ENCODE peak calls at places on chromosomes 11 and 22, in four cellular contexts. N is HepG2, Y is SK-N-SH, W is GM12878. I is an unnamed sample.

GRCh38 chr11:3989891-3990290 is 104.7 kb upstream of the RRM1 start:
- DNase-seq in N (no peak), Y (no peak), W (peak; percentile 32), I (no peak)

GRCh38 chr11:65334696-65335295 is 1.1 kb downstream of the DPF2 start:
- DNase-seq in N (no peak), Y (no peak), W (no peak), I (no peak)

GRCh38 chr22:37154925-37155712 is 5.4 kb upstream of the IL2RB start:
- DNase-seq in N (no peak), Y (no peak), W (no peak), I (no peak)

GRCh38 chr11:69171476-69171875 is 15.7 kb downstream of the SMIM38 start:
- DNase-seq in N (no peak), Y (no peak), W (no peak), I (no peak)

GRCh38 chr11:91158297-91158696 is 935.4 kb upstream of the CHORDC1 start:
- DNase-seq in N (no peak), Y (no peak), W (no peak), I (no peak)

GRCh38 chr11:66467756-66468155 is 1.1 kb downstream of the PELI3 start:
- DNase-seq in N (no peak), Y (peak; percentile 54), W (no peak), I (peak; percentile 64)

GRCh38 chr11:45180888-45181594 is 34.6 kb downstream of the PRDM11 start:
- DNase-seq in N (no peak), Y (peak; percentile 87), W (no peak), I (peak; percentile 24)

GRCh38 chr11:73040046-73040445 is 102.1 kb downstream of the FCHSD2 start:
- DNase-seq in N (no peak), Y (no peak), W (no peak), I (no peak)

GRCh38 chr11:80466570-80466969 is 1025.7 kb upstream of the TENM4 start:
- DNase-seq in N (no peak), Y (no peak), W (no peak), I (no peak)

GRCh38 chr22:44090571-44090905 is 66.4 kb downstream of the PARVB start:
- DNase-seq in N (no peak), Y (no peak), W (no peak), I (no peak)

GRCh38 chr11:69554849-69555248 is 73.4 kb downstream of the LINC01488 start:
- DNase-seq in N (peak; percentile 11), Y (no peak), W (no peak), I (no peak)

GRCh38 chr11:2779981-2780849 is 80.4 kb upstream of the KCNQ1OT1 start:
- DNase-seq in N (peak; percentile 23), Y (peak; percentile 71), W (no peak), I (no peak)

GRCh38 chr11:78961186-78961782 is 386.6 kb upstream of the NARS2 start:
- DNase-seq in N (no peak), Y (peak; percentile 66), W (no peak), I (no peak)

GRCh38 chr11:66008468-66009101 is 3.2 kb upstream of the CST6 start:
- DNase-seq in N (no peak), Y (no peak), W (no peak), I (no peak)

GRCh38 chr11:132430352-132431091 is 1060.1 kb downstream of the NTM start:
- DNase-seq in N (no peak), Y (peak; percentile 59), W (no peak), I (no peak)

GRCh38 chr11:85132839-85133238 is 494.3 kb downstream of the DLG2 start:
- DNase-seq in N (no peak), Y (no peak), W (no peak), I (no peak)

GRCh38 chr22:45064313-45065268 is 54.8 kb upstream of the PHF21B start:
- DNase-seq in N (no peak), Y (no peak), W (peak; percentile 7), I (no peak)

GRCh38 chr11:109680127-109680526 is 258.1 kb downstream of the C11orf87 start:
- DNase-seq in N (no peak), Y (no peak), W (no peak), I (no peak)

GRCh38 chr11:40037005-40037404 is 1422.4 kb downstream of the LRRC4C start:
- DNase-seq in N (no peak), Y (no peak), W (no peak), I (no peak)

GRCh38 chr11:102476069-102476468 is 23.5 kb upstream of the TMEM123 start:
- DNase-seq in N (no peak), Y (no peak), W (no peak), I (no peak)

GRCh38 chr22:35663371-35663770 is 15.1 kb downstream of the APOL6 start:
- DNase-seq in N (no peak), Y (no peak), W (no peak), I (no peak)

GRCh38 chr11:8168485-8169257 is at the start of gene RIC3:
- DNase-seq in N (no peak), Y (peak; percentile 74), W (no peak), I (no peak)

DNA sequence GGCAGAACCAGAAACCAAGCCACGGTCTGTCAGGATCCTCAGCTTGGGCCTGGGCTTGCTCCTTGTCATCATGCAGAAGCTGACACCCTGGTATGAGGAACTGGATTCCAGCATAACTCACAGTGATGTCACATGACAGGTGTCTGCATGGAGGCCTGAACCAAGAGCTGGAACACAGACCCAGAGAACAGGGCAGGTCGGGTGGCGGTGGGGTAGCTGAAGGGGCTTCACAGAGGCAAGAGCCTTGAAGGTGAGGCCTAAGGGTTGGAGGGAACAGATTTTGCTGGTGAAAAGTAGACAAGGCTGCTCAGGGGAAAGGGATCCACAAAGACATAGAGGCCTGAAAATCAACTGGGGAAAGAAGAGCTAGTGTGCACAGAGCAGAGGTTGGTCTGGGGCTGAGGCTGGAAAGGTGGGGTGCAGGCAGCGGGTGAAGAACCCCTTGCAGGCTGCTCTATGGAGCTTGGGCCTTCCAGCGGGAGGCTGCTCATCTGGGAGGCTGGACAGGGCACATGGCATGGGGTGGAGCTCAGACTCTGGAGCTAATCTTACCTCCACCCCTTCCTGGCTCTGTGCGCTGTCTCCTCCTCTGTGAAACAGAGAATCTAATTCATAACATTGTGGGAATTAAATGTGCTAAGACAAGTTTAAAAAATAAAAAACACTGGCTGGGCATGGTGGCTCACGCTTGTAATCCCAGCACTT is 18.4 kb upstream of the RPS3 start:
- DNase-seq in N (peak; percentile 60), Y (no peak), W (no peak), I (peak; percentile 78)
- H3K27ac ChIP-seq in N (no peak overlapping the region), Y (no peak overlapping the region), W (no peak overlapping the region), I (peak overlapping the region; percentile 85)

GRCh38 chr11:129974237-129974636 is 28.4 kb downstream of the PRDM10 start:
- DNase-seq in N (no peak), Y (no peak), W (no peak), I (no peak)

GRCh38 chr11:129973068-129973467 is 29.6 kb downstream of the PRDM10 start:
- DNase-seq in N (no peak), Y (no peak), W (no peak), I (peak; percentile 61)

GRCh38 chr11:129972596-129972995 is 30.0 kb downstream of the PRDM10 start:
- DNase-seq in N (no peak), Y (no peak), W (no peak), I (no peak)

GRCh38 chr11:129974672-129975071 is 28.0 kb downstream of the PRDM10 start:
- DNase-seq in N (no peak), Y (no peak), W (no peak), I (peak; percentile 11)

GRCh38 chr11:129973809-129974208 is 28.8 kb downstream of the PRDM10 start:
- DNase-seq in N (peak; percentile 86), Y (no peak), W (no peak), I (no peak)
- TF ChIP-seq POLR2AphosphoS5 in N (no peak), Y (no peak), W (no peak), I (no peak)

DNA sequence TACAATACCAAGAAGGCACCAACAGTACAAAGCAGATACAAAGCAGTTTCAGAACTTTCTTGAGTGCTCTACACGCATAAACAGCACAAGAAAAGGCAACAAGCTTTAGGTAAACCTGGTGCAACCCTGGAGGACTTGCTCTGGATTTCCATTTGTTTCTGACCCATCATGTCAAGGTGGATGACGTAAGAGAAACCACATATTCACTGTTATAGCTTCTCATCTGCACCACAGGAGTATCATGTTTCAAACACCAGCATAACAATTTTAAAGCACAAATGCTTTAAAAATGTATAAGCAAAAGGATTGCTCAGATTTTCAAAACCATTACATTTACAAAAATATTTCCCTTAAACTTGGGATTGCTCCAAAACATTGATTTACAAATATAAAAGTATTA is 25.0 kb upstream of the YPEL1 start:
- DNase-seq in N (no peak), Y (no peak), W (no peak), I (peak; percentile 28)
- TF ChIP-seq GABPA in N (no peak), Y (no peak), W (no peak), I (no peak)

GRCh38 chr11:63572026-63572688 is 9.0 kb upstream of the PLAAT2 start:
- DNase-seq in N (no peak), Y (no peak), W (no peak), I (no peak)
- H3K27ac ChIP-seq in N (no peak overlapping the region), Y (no peak overlapping the region), W (peak overlapping the region; percentile 6), I (no peak overlapping the region)

I was measured in HL-60.